ENCODE peak calls at places on chromosome 7, in ten cellular contexts. Z is CD8-positive, alpha-beta T cell; U is prostate gland; C is kidney epithelial cell; A is ovary; T is stomach; M is IMR-90; E is testis; F is WERI-Rb-1; P is Caco-2. J is an unnamed sample. For H3K36me3, the result is how much of the 10 kb centered on the place peaks cover.

GRCh38 chr7:108094933-108095710 is 35.0 kb downstream of the LAMB4 start:
- DNase-seq in Z (no peak), U (peak), C (peak), A (peak), T (peak), M (peak), E (no peak), F (no peak), P (peak), J (peak)

GRCh38 chr7:139490130-139490529 is 6.7 kb upstream of the KLRG2 start:
- DNase-seq in Z (no peak), U (peak), C (peak), A (no peak), T (peak), M (no peak), E (no peak), F (no peak), P (no peak), J (no peak)

GRCh38 chr7:84178013-84178412 is 16.6 kb downstream of the SEMA3A start:
- DNase-seq in Z (no peak), U (no peak), C (no peak), A (no peak), T (no peak), M (peak), E (no peak), F (no peak), P (peak), J (no peak)

GRCh38 chr7:64581929-64582894 is 19.3 kb upstream of the ZNF680 start:
- DNase-seq in Z (no peak), U (no peak), C (no peak), A (no peak), T (peak), M (peak), E (peak), F (no peak), P (no peak), J (no peak)

GRCh38 chr7:22860337-22860736 is 37.7 kb upstream of the TOMM7 start:
- DNase-seq in Z (no peak), U (no peak), C (no peak), A (no peak), T (no peak), M (no peak), E (no peak), F (peak), P (no peak), J (no peak)

GRCh38 chr7:128922496-128923410 is 12.2 kb upstream of the KCP start:
- DNase-seq in Z (no peak), U (no peak), C (no peak), A (no peak), T (no peak), M (no peak), E (no peak), F (no peak), P (no peak), J (no peak)

GRCh38 chr7:67625257-67625713 is 628.7 kb downstream of the TYW1 start:
- DNase-seq in Z (no peak), U (peak), C (peak), A (peak), T (peak), M (peak), E (peak), F (peak), P (peak), J (peak)

GRCh38 chr7:129381710-129382484 is 52.3 kb upstream of the STRIP2 start:
- DNase-seq in Z (no peak), U (no peak), C (no peak), A (no peak), T (no peak), M (no peak), E (no peak), F (no peak), P (no peak), J (no peak)

GRCh38 chr7:158655931-158656441 is 48.6 kb downstream of the NCAPG2 start:
- DNase-seq in Z (no peak), U (no peak), C (no peak), A (no peak), T (no peak), M (no peak), E (no peak), F (no peak), P (no peak), J (no peak)

GRCh38 chr7:159078911-159079270 is 65.8 kb downstream of the VIPR2 start:
- DNase-seq in Z (no peak), U (no peak), C (no peak), A (no peak), T (peak), M (no peak), E (peak), F (no peak), P (no peak), J (no peak)

GRCh38 chr7:2691223-2691818 is 3.3 kb downstream of the AMZ1 start:
- DNase-seq in Z (no peak), U (no peak), C (no peak), A (no peak), T (no peak), M (no peak), E (peak), F (no peak), P (no peak), J (no peak)

GRCh38 chr7:2248984-2249694 is 7.1 kb downstream of the NUDT1 start:
- DNase-seq in Z (no peak), U (no peak), C (no peak), A (peak), T (no peak), M (peak), E (peak), F (no peak), P (no peak), J (peak)

GRCh38 chr7:37039131-37039719 is 314.9 kb upstream of the AOAH start:
- DNase-seq in Z (no peak), U (no peak), C (no peak), A (no peak), T (no peak), M (no peak), E (no peak), F (no peak), P (no peak), J (no peak)

GRCh38 chr7:116511552-116512523 is 12.3 kb downstream of the CAV2 start:
- DNase-seq in Z (no peak), U (no peak), C (no peak), A (no peak), T (no peak), M (peak), E (no peak), F (no peak), P (no peak), J (no peak)

GRCh38 chr7:93006480-93007095 is 111.2 kb downstream of the SAMD9 start:
- DNase-seq in Z (no peak), U (no peak), C (no peak), A (no peak), T (no peak), M (no peak), E (no peak), F (no peak), P (no peak), J (no peak)

GRCh38 chr7:38374507-38374906 is 101.1 kb upstream of the TARP start:
- DNase-seq in Z (no peak), U (no peak), C (no peak), A (peak), T (no peak), M (peak), E (peak), F (peak), P (no peak), J (peak)

GRCh38 chr7:38020134-38020533 is 99.7 kb downstream of the EPDR1 start:
- DNase-seq in Z (no peak), U (no peak), C (no peak), A (no peak), T (no peak), M (no peak), E (no peak), F (no peak), P (no peak), J (peak)

GRCh38 chr7:76512941-76513816 is 2.8 kb downstream of the UPK3B start:
- DNase-seq in Z (no peak), U (no peak), C (no peak), A (no peak), T (no peak), M (no peak), E (peak), F (peak), P (peak), J (no peak)

GRCh38 chr7:139842414-139843210 is 13.5 kb downstream of the TBXAS1 start:
- DNase-seq in Z (no peak), U (no peak), C (peak), A (no peak), T (no peak), M (peak), E (no peak), F (no peak), P (no peak), J (no peak)

GRCh38 chr7:2709553-2710165 is 21.7 kb downstream of the AMZ1 start:
- DNase-seq in Z (peak), U (peak), C (no peak), A (peak), T (peak), M (peak), E (no peak), F (peak), P (peak), J (peak)

GRCh38 chr7:121016976-121017375 is 28.5 kb downstream of the CPED1 start:
- DNase-seq in Z (no peak), U (no peak), C (no peak), A (no peak), T (no peak), M (peak), E (no peak), F (no peak), P (no peak), J (no peak)

GRCh38 chr7:108613147-108613948 is 43.7 kb downstream of the DNAJB9 start:
- DNase-seq in Z (no peak), U (no peak), C (no peak), A (no peak), T (no peak), M (peak), E (no peak), F (no peak), P (peak), J (no peak)

DNA sequence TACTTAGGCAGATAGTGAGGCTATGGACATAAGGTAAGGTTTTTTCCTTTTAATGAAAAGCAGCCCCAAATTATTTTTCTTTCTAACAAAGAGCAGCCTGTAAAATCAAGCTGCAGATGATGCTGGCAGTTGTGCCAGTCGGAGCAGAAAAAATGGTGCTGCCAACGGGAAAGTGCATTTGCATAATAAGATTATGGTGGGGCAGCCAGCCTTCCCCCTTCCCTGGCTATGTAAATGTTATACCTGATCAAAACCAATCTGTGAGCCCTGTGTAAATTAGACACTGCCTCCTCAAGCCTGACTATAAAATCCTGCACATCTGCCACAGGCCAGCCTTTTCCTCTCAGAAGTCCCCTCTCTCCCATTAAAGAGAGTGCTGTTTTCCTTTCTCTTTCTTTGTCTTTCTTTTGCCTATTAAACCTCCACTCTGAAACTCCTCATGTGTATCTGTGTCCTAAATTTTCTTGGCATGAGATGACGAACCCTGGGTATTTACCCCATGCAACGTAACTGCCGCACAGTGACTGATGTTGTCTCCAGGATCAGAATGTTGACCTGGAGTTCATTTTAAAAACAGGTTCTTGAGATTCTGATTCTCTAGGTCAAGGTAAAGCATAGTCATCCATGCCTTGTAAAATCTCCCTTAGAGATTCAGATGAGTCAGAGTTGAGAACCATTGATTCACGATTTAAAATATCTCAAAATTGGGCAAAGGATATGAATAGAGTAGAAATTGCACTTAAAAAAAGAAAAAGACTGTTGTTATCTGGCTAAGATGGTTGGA is 167.3 kb upstream of the C1GALT1 start:
- DNase-seq in Z (no peak), U (no peak), C (no peak), A (no peak), T (no peak), M (no peak), E (no peak), F (peak), P (no peak), J (no peak)
- TF ChIP-seq CTCF in Z (no peak), U (no peak), C (no peak), A (no peak), T (no peak), M (no peak), E (no peak), F (no peak), P (no peak), J (no peak)

GRCh38 chr7:138228764-138229163 is 152.5 kb downstream of the AKR1D1 start:
- DNase-seq in Z (no peak), U (no peak), C (no peak), A (no peak), T (no peak), M (no peak), E (no peak), F (no peak), P (no peak), J (no peak)
- H3K36me3 ChIP-seq in Z (under half), U (under half), C (under half), A (under half), T (under half), M (under half), E (under half), F (under half), P (under half), J (under half)

GRCh38 chr7:17548014-17548653 is 249.7 kb downstream of the AHR start:
- DNase-seq in Z (no peak), U (no peak), C (no peak), A (no peak), T (no peak), M (no peak), E (no peak), F (peak), P (peak), J (no peak)
- TF ChIP-seq CTCF in Z (no peak), U (no peak), C (no peak), A (no peak), T (no peak), M (no peak), E (no peak), F (peak), P (peak), J (no peak)

GRCh38 chr7:47280114-47280513 is 301.8 kb downstream of the TNS3 start:
- DNase-seq in Z (no peak), U (no peak), C (no peak), A (no peak), T (no peak), M (no peak), E (no peak), F (no peak), P (no peak), J (no peak)

GRCh38 chr7:47283497-47284131 is 298.3 kb downstream of the TNS3 start:
- DNase-seq in Z (no peak), U (no peak), C (peak), A (no peak), T (no peak), M (no peak), E (no peak), F (no peak), P (peak), J (no peak)

GRCh38 chr7:47282790-47283496 is 299.0 kb downstream of the TNS3 start:
- DNase-seq in Z (no peak), U (no peak), C (no peak), A (no peak), T (no peak), M (no peak), E (no peak), F (no peak), P (no peak), J (no peak)

GRCh38 chr7:47281966-47282643 is 299.8 kb downstream of the TNS3 start:
- DNase-seq in Z (no peak), U (no peak), C (no peak), A (no peak), T (no peak), M (no peak), E (no peak), F (no peak), P (no peak), J (no peak)

GRCh38 chr7:47281161-47281560 is 300.8 kb downstream of the TNS3 start:
- DNase-seq in Z (no peak), U (no peak), C (no peak), A (no peak), T (no peak), M (no peak), E (no peak), F (no peak), P (no peak), J (no peak)
- H3K36me3 ChIP-seq in Z (under half), U (under half), C (under half), A (under half), T (half or more), M (half or more), E (under half), F (under half), P (under half), J (half or more)

DNA sequence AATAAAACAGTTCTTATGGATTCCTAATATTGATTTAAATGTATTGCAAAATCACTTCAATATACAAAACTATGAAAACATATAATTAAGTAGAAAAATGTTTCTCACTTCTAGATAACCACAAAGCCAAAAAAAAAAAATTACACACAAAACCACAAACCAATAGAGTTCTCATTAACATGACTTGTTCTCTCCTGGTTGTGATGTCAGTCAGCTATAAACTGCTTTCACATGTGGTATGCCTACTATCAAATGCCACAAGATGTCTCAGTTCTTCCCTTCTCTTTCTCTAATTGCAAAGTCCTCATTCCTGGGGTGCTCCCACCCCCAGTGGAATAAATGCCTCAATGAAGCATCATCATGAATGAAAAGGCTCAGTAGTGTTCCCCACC is 16.6 kb downstream of the GNAI1 start:
- DNase-seq in Z (no peak), U (no peak), C (peak), A (no peak), T (no peak), M (peak), E (no peak), F (no peak), P (no peak), J (no peak)
- TF ChIP-seq CTCF in Z (no peak), U (no peak), C (no peak), A (no peak), T (no peak), M (no peak), E (no peak), F (no peak), P (no peak), J (no peak)

GRCh38 chr7:6424702-6425072 is 23.1 kb downstream of the DAGLB start:
- DNase-seq in Z (no peak), U (no peak), C (no peak), A (no peak), T (no peak), M (no peak), E (no peak), F (no peak), P (no peak), J (no peak)
- H3K36me3 ChIP-seq in Z (under half), U (under half), C (under half), A (under half), T (half or more), M (half or more), E (under half), F (half or more), P (under half), J (half or more)

GRCh38 chr7:6579446-6579845 is 2.2 kb downstream of the ZDHHC4 start:
- DNase-seq in Z (no peak), U (no peak), C (no peak), A (no peak), T (no peak), M (peak), E (no peak), F (no peak), P (no peak), J (no peak)
- TF ChIP-seq CTCF in Z (no peak), U (no peak), C (peak), A (no peak), T (no peak), M (peak), E (no peak), F (no peak), P (no peak), J (no peak)

GRCh38 chr7:33720870-33721269 is 184.5 kb upstream of the BMPER start:
- DNase-seq in Z (no peak), U (no peak), C (no peak), A (no peak), T (no peak), M (no peak), E (no peak), F (no peak), P (no peak), J (no peak)

GRCh38 chr7:33722383-33723096 is 182.8 kb upstream of the BMPER start:
- DNase-seq in Z (no peak), U (no peak), C (peak), A (no peak), T (no peak), M (peak), E (peak), F (peak), P (peak), J (no peak)

GRCh38 chr7:33720139-33720538 is 185.2 kb upstream of the BMPER start:
- DNase-seq in Z (no peak), U (no peak), C (no peak), A (no peak), T (no peak), M (no peak), E (no peak), F (no peak), P (no peak), J (no peak)

GRCh38 chr7:33724201-33724600 is 181.1 kb upstream of the BMPER start:
- DNase-seq in Z (no peak), U (no peak), C (no peak), A (no peak), T (no peak), M (no peak), E (no peak), F (no peak), P (no peak), J (no peak)

GRCh38 chr7:33721895-33722294 is 183.4 kb upstream of the BMPER start:
- DNase-seq in Z (no peak), U (no peak), C (no peak), A (no peak), T (no peak), M (peak), E (no peak), F (no peak), P (no peak), J (no peak)
- H3K36me3 ChIP-seq in Z (under half), U (under half), C (under half), A (under half), T (under half), M (under half), E (under half), F (under half), P (under half), J (under half)

J was measured in tibial artery.